ENCODE peak calls at places on chromosomes 4 and X, in four cellular contexts. M is astrocyte of the spinal cord; A is activated CD8-positive, alpha-beta T cell treated with anti-CD3 and anti-CD28 coated beads for 36 hours; O is MM.1S. Q is an unnamed sample.

GRCh38 chr4:46506876-46507275 is 116.9 kb upstream of the GABRA2 start:
- DNase-seq in M (peak; percentile 3), A (no peak), O (no peak), Q (no peak)

GRCh38 chr4:170497105-170497504 is 407.3 kb upstream of the AADAT start:
- DNase-seq in M (no peak), A (no peak), O (peak; percentile 56), Q (peak; percentile 10)

GRCh38 chrX:150182176-150182575 is 180.9 kb upstream of the MAMLD1 start:
- DNase-seq in M (peak; percentile 28), A (no peak), O (no peak), Q (no peak)

GRCh38 chr4:8694651-8695151 is 102.1 kb downstream of the CPZ start:
- DNase-seq in M (no peak), A (no peak), O (no peak), Q (no peak)

GRCh38 chrX:48942895-48943294 is 14.5 kb downstream of the OTUD5 start:
- DNase-seq in M (no peak), A (no peak), O (no peak), Q (no peak)

GRCh38 chr4:136009258-136009832 is 1522.9 kb downstream of the PCDH18 start:
- DNase-seq in M (no peak), A (no peak), O (no peak), Q (no peak)

GRCh38 chr4:126777649-126778048 is 855.1 kb upstream of the INTU start:
- DNase-seq in M (peak; percentile 82), A (no peak), O (no peak), Q (no peak)

GRCh38 chr4:184747034-184747830 is 13.3 kb upstream of the CENPU start:
- DNase-seq in M (no peak), A (no peak), O (peak; percentile 96), Q (no peak)

GRCh38 chr4:147057631-147057980 is 111.9 kb upstream of the TTC29 start:
- DNase-seq in M (peak; percentile 81), A (no peak), O (no peak), Q (no peak)

DNA sequence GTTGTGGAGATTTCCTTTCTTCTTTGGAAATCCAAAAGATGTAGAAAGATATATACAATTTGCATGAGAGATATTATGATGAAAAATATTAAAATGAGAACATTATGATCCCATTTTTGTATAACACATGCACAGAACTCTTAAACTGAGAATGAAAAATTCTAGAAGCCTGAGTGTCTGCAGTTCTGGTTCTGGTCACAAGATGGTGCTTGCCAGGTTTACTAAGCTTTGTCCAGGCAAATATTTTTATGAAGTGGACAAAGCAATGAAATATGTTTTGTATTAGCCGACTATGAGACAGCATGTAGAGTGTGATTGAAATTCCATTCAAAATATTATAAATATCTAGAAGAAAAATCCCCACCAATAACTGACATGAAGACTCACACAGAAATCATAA is 2.2 kb downstream of the PWWP3B start:
- DNase-seq in M (peak; percentile 52), A (no peak), O (peak; percentile 36), Q (no peak)
- TF ChIP-seq CTCF in M (peak; percentile 68), A (no peak), O (peak; percentile 53), Q (peak; percentile 28)

GRCh38 chr4:93788712-93789111 is 39.8 kb upstream of the ATOH1 start:
- DNase-seq in M (peak; percentile 38), A (no peak), O (peak; percentile 45), Q (peak; percentile 29)
- TF ChIP-seq CTCF in M (peak; percentile 63), A (no peak), O (peak; percentile 45), Q (no peak)

GRCh38 chr4:110163327-110164070 is 34.9 kb downstream of the ELOVL6 start:
- DNase-seq in M (peak; percentile 72), A (no peak), O (no peak), Q (no peak)
- TF ChIP-seq CTCF in M (peak; percentile 26), A (no peak), O (no peak), Q (no peak)

GRCh38 chrX:22534643-22535042 is 261.9 kb downstream of the CBLL2 start:
- DNase-seq in M (peak; percentile 86), A (no peak), O (no peak), Q (no peak)

GRCh38 chrX:22538581-22538980 is 265.9 kb downstream of the CBLL2 start:
- DNase-seq in M (no peak), A (no peak), O (no peak), Q (no peak)

DNA sequence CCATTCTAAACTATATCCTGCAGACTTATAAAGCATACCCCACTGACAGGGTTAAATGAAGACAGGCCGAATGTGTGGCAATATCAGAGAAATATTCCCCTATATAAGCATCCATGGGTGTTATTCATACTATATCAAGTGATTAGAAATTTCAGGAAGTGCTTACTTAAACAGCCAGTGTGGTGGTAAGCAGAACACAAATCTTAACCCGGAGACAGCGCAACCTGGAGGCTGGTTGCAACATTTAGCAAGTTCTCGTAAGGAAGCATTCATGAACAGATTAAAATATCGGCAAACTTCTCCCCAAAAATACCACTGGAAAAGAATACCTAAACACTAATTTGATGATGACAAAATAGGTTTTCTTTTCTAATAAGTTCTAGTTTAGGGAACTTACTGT is 261.2 kb downstream of the CBLL2 start:
- DNase-seq in M (no peak), A (no peak), O (no peak), Q (no peak)
- TF ChIP-seq CTCF in M (no peak), A (no peak), O (no peak), Q (no peak)

DNA sequence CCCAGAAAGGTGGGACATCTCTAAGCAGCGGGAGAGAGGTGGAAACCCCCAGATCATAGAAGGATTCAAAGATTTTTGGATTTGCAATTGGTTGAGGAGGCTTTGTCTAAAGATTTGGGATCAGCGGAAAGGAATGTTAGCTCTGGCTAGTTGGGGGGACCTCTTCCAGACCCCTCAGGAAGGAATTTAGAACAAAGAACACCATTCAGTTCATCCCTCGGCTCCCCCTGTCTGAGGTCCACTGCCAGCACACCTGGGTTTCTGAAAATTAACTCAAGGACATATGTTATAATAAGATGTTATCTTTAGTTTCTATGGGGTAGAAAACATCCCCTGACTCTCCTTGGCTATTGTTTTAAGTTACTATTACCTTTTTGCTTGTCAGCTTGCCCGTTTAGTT is 163.6 kb downstream of the CEP135 start:
- DNase-seq in M (no peak), A (no peak), O (no peak), Q (no peak)
- TF ChIP-seq CTCF in M (peak; percentile 11), A (no peak), O (no peak), Q (no peak)